ENCODE peak calls at places on chromosomes 16 and 17, in four cellular contexts. M is astrocyte, U is uterus, R is mammary epithelial cell. J is an unnamed sample. For H3K4me1, the result is how much of the 10 kb centered on the place peaks cover.

GRCh38 chr16:67147437-67148140 is 3.2 kb downstream of the B3GNT9 start:
- DNase-seq in M (no peak), U (no peak), R (peak), J (no peak)

GRCh38 chr17:2909853-2910234 is 113.6 kb downstream of the RAP1GAP2 start:
- DNase-seq in M (no peak), R (no peak), U (no peak), J (no peak)

GRCh38 chr17:42683407-42684031 is 1.2 kb downstream of the CNTNAP1 start:
- DNase-seq in R (no peak), M (peak), U (peak), J (no peak)

GRCh38 chr16:27238591-27238990 is 30.0 kb downstream of the NSMCE1 start:
- DNase-seq in R (no peak), U (no peak), M (no peak), J (no peak)

GRCh38 chr17:17435323-17435722 is 41.5 kb upstream of the MED9 start:
- DNase-seq in R (no peak), U (no peak), M (peak), J (no peak)

GRCh38 chr17:64348666-64349065 is 42.0 kb downstream of the PECAM1 start:
- DNase-seq in U (peak), M (no peak), R (no peak), J (peak)

GRCh38 chr16:86951831-86952598 is 365.2 kb downstream of the C16orf95 start:
- DNase-seq in R (peak), U (no peak), M (peak), J (peak)

GRCh38 chr16:52953215-52953614 is 99.5 kb downstream of the CHD9NB start:
- DNase-seq in R (no peak), U (no peak), M (no peak), J (no peak)

GRCh38 chr17:41098476-41098875 is 534 bp upstream of the KRTAP4-8 start:
- DNase-seq in M (peak), R (peak), U (no peak), J (no peak)

GRCh38 chr17:57914274-57915147 is 40.7 kb downstream of the CUEDC1 start:
- DNase-seq in U (no peak), M (no peak), R (no peak), J (no peak)

GRCh38 chr17:32518856-32519768 is 32.3 kb downstream of the CDK5R1 start:
- DNase-seq in M (peak), U (no peak), R (peak), J (peak)

GRCh38 chr16:87560428-87561199 is 41.7 kb upstream of the JPH3 start:
- DNase-seq in R (no peak), M (no peak), U (no peak), J (no peak)

GRCh38 chr17:41013606-41014005 is 4.7 kb upstream of the KRTAP3-1 start:
- DNase-seq in M (no peak), R (no peak), U (no peak), J (no peak)

GRCh38 chr17:33786478-33786877 is 468.6 kb upstream of the CCL2 start:
- DNase-seq in R (no peak), U (no peak), M (no peak), J (no peak)

GRCh38 chr17:80821546-80821945 is 170.1 kb upstream of the CHMP6 start:
- DNase-seq in R (no peak), U (no peak), M (no peak), J (peak)

GRCh38 chr17:4899341-4900230 is at the start of gene C17orf107:
- DNase-seq in U (peak), R (no peak), M (peak), J (no peak)

GRCh38 chr17:72004476-72005331 is 116.1 kb upstream of the SOX9 start:
- DNase-seq in M (peak), U (no peak), R (no peak), J (no peak)

GRCh38 chr17:4247981-4248388 is 15.8 kb downstream of the ANKFY1 start:
- DNase-seq in M (no peak), U (no peak), R (peak), J (peak)

GRCh38 chr16:59654455-59654854 is 920.3 kb upstream of the GOT2 start:
- DNase-seq in R (no peak), M (no peak), U (no peak), J (no peak)

GRCh38 chr16:70390774-70391173 is 44.1 kb downstream of the DDX19A start:
- DNase-seq in R (peak), U (no peak), M (no peak), J (no peak)

GRCh38 chr17:58219789-58220183 is 731 bp upstream of the MKS1 start:
- DNase-seq in R (peak), M (no peak), U (no peak), J (no peak)

GRCh38 chr17:8964801-8965393 is 610 bp downstream of the PIK3R5 start:
- DNase-seq in R (no peak), U (no peak), M (no peak), J (no peak)

GRCh38 chr17:49315974-49316570 is 46.0 kb downstream of the ZNF652 start:
- DNase-seq in M (no peak), R (no peak), U (no peak), J (no peak)

GRCh38 chr16:56193951-56194726 is 2.9 kb downstream of the GNAO1 start:
- DNase-seq in M (peak), R (peak), U (peak), J (peak)

GRCh38 chr17:32794533-32795246 is 82.2 kb downstream of the MYO1D start:
- DNase-seq in U (no peak), M (no peak), R (no peak), J (no peak)

GRCh38 chr17:30176845-30177244 is 58.7 kb downstream of the SLC6A4 start:
- DNase-seq in U (no peak), R (no peak), M (no peak), J (no peak)

GRCh38 chr16:74735162-74735452 is 34.4 kb upstream of the MLKL start:
- DNase-seq in R (no peak), U (no peak), M (no peak), J (no peak)

GRCh38 chr17:4215882-4216411 is 47.8 kb downstream of the ANKFY1 start:
- DNase-seq in R (no peak), U (no peak), M (no peak), J (no peak)

GRCh38 chr17:231191-231965 is 49.9 kb upstream of the DOC2B start:
- DNase-seq in U (peak), R (no peak), M (no peak), J (peak)

GRCh38 chr16:63702981-63703590 is 1418.8 kb downstream of the CDH11 start:
- DNase-seq in U (no peak), R (no peak), M (no peak), J (no peak)

GRCh38 chr17:2023692-2024571 is 1.2 kb downstream of the RTN4RL1 start:
- DNase-seq in U (peak), M (no peak), R (peak), J (no peak)

GRCh38 chr17:41144846-41145245 is 4.5 kb upstream of the KRTAP4-6 start:
- DNase-seq in M (no peak), U (no peak), R (no peak), J (no peak)

GRCh38 chr17:5747276-5747675 is 163.0 kb upstream of the NLRP1 start:
- DNase-seq in M (no peak), U (no peak), R (no peak), J (no peak)

GRCh38 chr16:11994187-11995119 is 17.9 kb downstream of the SNX29 start:
- DNase-seq in M (no peak), R (peak), U (no peak), J (no peak)

GRCh38 chr17:9488556-9488955 is 87.1 kb downstream of the STX8 start:
- DNase-seq in M (peak), R (no peak), U (no peak), J (no peak)

GRCh38 chr16:16022683-16023064 is 73.3 kb downstream of the ABCC1 start:
- DNase-seq in R (no peak), U (no peak), M (no peak), J (no peak)

GRCh38 chr16:10941127-10941933 is 938 bp downstream of the DEXI start:
- DNase-seq in U (no peak), M (no peak), R (peak), J (no peak)

GRCh38 chr16:10938844-10939648 is 3.2 kb downstream of the DEXI start:
- DNase-seq in U (no peak), R (no peak), M (no peak), J (no peak)

GRCh38 chr16:10939649-10940206 is 2.5 kb downstream of the DEXI start:
- DNase-seq in U (no peak), R (no peak), M (no peak), J (no peak)

GRCh38 chr16:10942352-10943297 is at the start of gene DEXI:
- DNase-seq in R (peak), M (peak), U (peak), J (peak)

DNA sequence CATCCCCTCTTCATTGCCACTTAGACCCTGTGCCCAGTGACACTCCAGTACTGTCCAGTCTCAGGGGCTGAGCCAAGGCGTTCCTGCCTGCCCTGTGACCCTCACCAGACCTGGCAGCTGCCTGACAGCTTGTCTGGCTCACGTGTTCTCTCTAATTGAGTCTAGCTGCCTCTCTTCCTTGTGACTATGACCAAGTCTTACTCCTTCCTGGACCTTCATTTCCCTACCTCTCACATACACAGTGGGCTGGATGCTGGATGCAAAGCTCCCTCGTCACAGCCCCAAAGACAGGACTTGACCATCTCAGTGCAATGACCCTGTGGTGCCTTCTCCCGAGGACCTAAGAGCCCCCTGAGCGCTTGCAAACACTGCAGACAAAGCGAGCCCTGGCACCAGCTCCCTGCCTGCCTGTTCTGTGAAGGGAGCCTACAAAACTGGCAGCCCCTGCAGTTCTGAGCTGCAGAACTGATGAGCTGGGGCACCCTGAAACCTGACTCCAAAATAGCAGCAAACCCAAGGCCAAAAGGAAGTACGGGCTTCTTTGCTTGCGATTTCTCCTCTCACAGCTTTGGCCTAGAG is 1.7 kb downstream of the DEXI start:
- DNase-seq in M (no peak), R (no peak), U (no peak), J (no peak)
- H3K4me1 ChIP-seq in M (under half), R (under half), U (under half), J (under half)

DNA sequence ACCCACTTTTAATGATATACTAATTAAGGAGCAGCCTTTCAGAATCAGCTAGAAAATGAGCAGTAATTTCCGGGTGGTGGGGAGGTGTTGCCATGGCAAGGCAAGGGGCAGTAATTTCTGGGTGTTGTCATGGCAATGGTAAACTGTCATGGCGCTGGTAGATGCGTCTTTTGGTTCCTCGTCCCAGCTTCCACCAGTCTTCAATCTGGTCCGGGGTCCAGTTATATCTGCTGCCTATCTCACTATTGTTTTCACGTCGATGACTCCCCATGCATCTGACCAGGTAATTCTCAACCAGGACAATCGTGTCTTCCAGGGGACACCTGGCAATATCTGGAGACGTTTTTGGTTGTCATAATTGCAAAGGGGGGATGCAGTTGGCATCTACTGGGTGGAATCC is 34.9 kb downstream of the TMEM114 start:
- DNase-seq in U (no peak), R (no peak), M (no peak), J (no peak)
- H3K4me1 ChIP-seq in U (under half), R (under half), M (under half), J (under half)

GRCh38 chr17:12982224-12982623 is 35.6 kb downstream of the ELAC2 start:
- DNase-seq in R (no peak), U (no peak), M (no peak), J (no peak)

GRCh38 chr17:12983986-12984932 is 33.6 kb downstream of the ELAC2 start:
- DNase-seq in M (peak), U (peak), R (peak), J (no peak)

GRCh38 chr17:12979255-12979654 is 38.6 kb downstream of the ELAC2 start:
- DNase-seq in R (no peak), M (no peak), U (no peak), J (no peak)

GRCh38 chr17:12977008-12977751 is 40.6 kb downstream of the ELAC2 start:
- DNase-seq in M (peak), U (no peak), R (no peak), J (no peak)

GRCh38 chr17:12979826-12980500 is 37.9 kb downstream of the ELAC2 start:
- DNase-seq in R (no peak), M (peak), U (no peak), J (no peak)
- H3K4me1 ChIP-seq in R (under half), M (under half), U (under half), J (under half)

DNA sequence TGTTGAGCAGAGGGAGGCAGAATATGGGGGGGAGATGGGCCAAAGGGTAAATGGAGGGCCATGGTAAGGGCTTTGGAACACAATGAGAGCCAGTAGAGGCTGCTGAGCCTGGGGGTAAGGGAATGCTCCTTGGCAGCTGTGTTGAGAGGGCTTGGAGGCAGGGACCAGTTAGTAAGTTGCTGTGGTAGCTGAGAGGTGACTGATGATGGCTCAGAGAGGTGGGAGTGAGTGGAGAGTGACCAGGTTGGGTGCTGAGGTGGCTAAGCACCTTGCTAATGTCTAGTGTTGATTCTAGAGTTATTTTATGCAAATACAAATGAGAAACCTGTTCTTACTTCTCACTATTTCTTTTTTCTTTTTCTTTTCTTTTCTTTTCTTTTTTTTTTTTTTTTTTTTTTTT is 10.8 kb downstream of the SBK1 start:
- DNase-seq in R (no peak), U (no peak), M (no peak), J (no peak)
- H3K4me1 ChIP-seq in R (under half), U (under half), M (under half), J (under half)

GRCh38 chr16:2155091-2156024 is at the start of gene TRAF7:
- DNase-seq in U (peak), M (peak), R (peak), J (peak)
- H3K4me1 ChIP-seq in U (under half), M (half or more), R (half or more), J (under half)

GRCh38 chr17:78421084-78421533 is 42.7 kb downstream of the PGS1 start:
- DNase-seq in M (no peak), R (no peak), U (no peak), J (no peak)
- H3K4me1 ChIP-seq in M (under half), R (under half), U (under half), J (under half)

GRCh38 chr17:16217002-16217635 is at the start of gene PIGL:
- DNase-seq in U (peak), R (peak), M (peak), J (peak)
- H3K4me1 ChIP-seq in U (under half), R (under half), M (under half), J (under half)

DNA sequence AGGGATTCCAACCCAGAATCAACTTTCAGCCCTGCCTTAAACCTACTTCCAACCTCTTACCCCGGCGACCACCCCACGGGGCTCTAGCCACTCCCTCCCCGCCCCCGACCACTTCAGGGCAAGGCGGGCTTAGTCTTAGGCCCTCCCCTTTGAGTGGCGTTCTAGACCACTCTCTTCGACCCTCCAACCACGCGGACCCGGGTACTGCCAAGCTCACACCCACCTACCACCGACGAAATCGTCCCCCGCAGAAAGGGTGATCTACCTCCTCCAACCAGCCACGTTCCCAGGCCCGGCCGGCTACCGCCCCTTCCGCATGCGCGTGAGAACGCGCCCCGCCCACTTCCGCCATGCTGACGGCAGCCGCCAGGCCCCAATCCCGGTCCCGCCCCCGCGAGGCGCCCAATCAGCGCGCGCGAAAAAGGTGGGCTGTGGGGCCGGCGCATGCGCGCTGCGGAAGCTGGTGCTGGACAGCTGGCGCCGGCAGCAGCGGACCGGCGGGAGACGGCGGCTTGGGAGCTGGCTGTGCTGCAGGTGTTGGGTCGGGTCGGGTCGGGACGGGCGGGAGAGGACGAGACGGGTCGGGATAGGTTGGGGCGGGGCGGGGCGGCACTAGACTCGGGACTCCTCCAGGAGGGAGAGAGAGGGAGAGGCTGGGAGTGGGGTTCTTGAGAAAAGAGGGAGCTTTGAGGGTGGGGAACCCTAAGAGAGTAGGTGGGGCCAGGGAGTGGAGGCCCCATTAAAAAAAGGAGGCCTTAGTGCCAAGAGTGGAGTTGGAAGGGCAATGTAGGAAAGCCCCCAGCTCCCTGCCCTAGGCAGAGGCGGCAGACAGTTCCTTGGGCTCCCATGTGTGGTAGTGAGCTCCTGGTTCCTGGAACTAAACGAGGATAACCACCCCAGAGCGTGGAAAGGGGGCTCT is at the start of gene NAT9:
- DNase-seq in U (peak), M (peak), R (peak), J (peak)
- H3K4me1 ChIP-seq in U (under half), M (under half), R (under half), J (under half)